ENCODE peak calls at places on chromosomes 2 and 18, in six cellular contexts. M is AG04450, I is IMR-90, T is A549, Z is endothelial cell of umbilical vein, V is HCT116. U is an unnamed sample.

GRCh38 chr2:18378020-18378653 is 182.3 kb downstream of the RDH14 start:
- DNase-seq in M (no peak), I (peak), T (peak), Z (peak), V (peak), U (no peak)

GRCh38 chr2:104758199-104758620 is 95.7 kb upstream of the POU3F3 start:
- DNase-seq in M (no peak), I (no peak), T (no peak), Z (no peak), V (no peak), U (peak)

GRCh38 chr2:191051825-191052778 is 38.1 kb upstream of the STAT1 start:
- DNase-seq in M (no peak), I (peak), T (peak), Z (peak), V (peak), U (no peak)

GRCh38 chr18:69897397-69898108 is 50.1 kb downstream of the CD226 start:
- DNase-seq in M (no peak), I (no peak), T (no peak), Z (no peak), V (no peak), U (no peak)

GRCh38 chr2:201233192-201234166 is 26.9 kb upstream of the CASP8 start:
- DNase-seq in M (no peak), I (no peak), T (peak), Z (no peak), V (peak), U (no peak)

GRCh38 chr2:175154670-175155082 is 13.3 kb downstream of the ATF2 start:
- DNase-seq in M (peak), I (peak), T (peak), Z (no peak), V (peak), U (no peak)

GRCh38 chr2:229931241-229931640 is 8.9 kb downstream of the FBXO36 start:
- DNase-seq in M (no peak), I (no peak), T (no peak), Z (no peak), V (no peak), U (no peak)

GRCh38 chr2:55365303-55365702 is 54.4 kb downstream of the CCDC88A start:
- DNase-seq in M (no peak), I (peak), T (no peak), Z (peak), V (no peak), U (no peak)

GRCh38 chr2:31522742-31523141 is 58.0 kb downstream of the SRD5A2 start:
- DNase-seq in M (no peak), I (no peak), T (no peak), Z (no peak), V (no peak), U (no peak)

GRCh38 chr2:233990261-233990798 is 60.2 kb upstream of the SPP2 start:
- DNase-seq in M (no peak), I (no peak), T (no peak), Z (no peak), V (no peak), U (no peak)

GRCh38 chr18:46768166-46768921 is 11.5 kb upstream of the ST8SIA5 start:
- DNase-seq in M (no peak), I (no peak), T (no peak), Z (no peak), V (no peak), U (no peak)

GRCh38 chr2:95372845-95373244 is 29.7 kb upstream of the FAHD2A start:
- DNase-seq in M (no peak), I (no peak), T (no peak), Z (no peak), V (no peak), U (peak)

GRCh38 chr2:174482854-174483253 is 4.0 kb downstream of the GPR155 start:
- DNase-seq in M (no peak), I (no peak), T (no peak), Z (no peak), V (no peak), U (no peak)

GRCh38 chr18:26747131-26747475 is 118.4 kb downstream of the AQP4 start:
- DNase-seq in M (no peak), I (no peak), T (peak), Z (no peak), V (no peak), U (no peak)

GRCh38 chr2:142824756-142825155 is 52.7 kb upstream of the KYNU start:
- DNase-seq in M (no peak), I (peak), T (no peak), Z (peak), V (no peak), U (no peak)

GRCh38 chr2:63871864-63872263 is 30.2 kb downstream of the UGP2 start:
- DNase-seq in M (no peak), I (peak), T (no peak), Z (peak), V (no peak), U (no peak)

GRCh38 chr18:48990497-48991298 is 39.9 kb upstream of the SMAD7 start:
- DNase-seq in M (no peak), I (peak), T (peak), Z (no peak), V (no peak), U (peak)

GRCh38 chr2:26614205-26615128 is 26.7 kb downstream of the CIB4 start:
- DNase-seq in M (no peak), I (no peak), T (no peak), Z (no peak), V (no peak), U (peak)

GRCh38 chr18:75779450-75779849 is 351.9 kb upstream of the SMIM21 start:
- DNase-seq in M (no peak), I (no peak), T (no peak), Z (no peak), V (no peak), U (no peak)

GRCh38 chr2:127193164-127193947 is 26.7 kb downstream of the CYP27C1 start:
- DNase-seq in M (no peak), I (peak), T (no peak), Z (no peak), V (no peak), U (no peak)

GRCh38 chr18:58205087-58205779 is 161.2 kb downstream of the NEDD4L start:
- DNase-seq in M (no peak), I (peak), T (no peak), Z (no peak), V (no peak), U (no peak)

GRCh38 chr2:8543412-8544167 is 138.3 kb upstream of the ID2 start:
- DNase-seq in M (peak), I (peak), T (no peak), Z (no peak), V (no peak), U (peak)

GRCh38 chr18:80105369-80106167 is 3.5 kb upstream of the ADNP2 start:
- DNase-seq in M (no peak), I (no peak), T (no peak), Z (no peak), V (no peak), U (no peak)

GRCh38 chr2:103003750-103004250 is 242.0 kb downstream of the TMEM182 start:
- DNase-seq in M (no peak), I (no peak), T (no peak), Z (no peak), V (no peak), U (no peak)

GRCh38 chr2:27023740-27024139 is 9.0 kb upstream of the TMEM214 start:
- DNase-seq in M (no peak), I (no peak), T (no peak), Z (no peak), V (no peak), U (no peak)

GRCh38 chr2:162704496-162704895 is 134.1 kb downstream of the KCNH7 start:
- DNase-seq in M (no peak), I (no peak), T (no peak), Z (no peak), V (no peak), U (no peak)

GRCh38 chr2:189581354-189582139 is 961 bp upstream of the SLC40A1 start:
- DNase-seq in M (no peak), I (no peak), T (no peak), Z (no peak), V (no peak), U (no peak)

GRCh38 chr2:71894266-71894665 is 253.4 kb downstream of the CYP26B1 start:
- DNase-seq in M (no peak), I (no peak), T (no peak), Z (no peak), V (no peak), U (peak)

GRCh38 chr2:49222975-49223528 is 68.7 kb upstream of the FSHR start:
- DNase-seq in M (no peak), I (no peak), T (no peak), Z (no peak), V (no peak), U (no peak)

GRCh38 chr2:73074110-73075069 is 2.9 kb upstream of the SFXN5 start:
- DNase-seq in M (no peak), I (no peak), T (no peak), Z (no peak), V (no peak), U (no peak)

GRCh38 chr2:228535396-228535795 is 353.9 kb upstream of the SPHKAP start:
- DNase-seq in M (no peak), I (no peak), T (peak), Z (no peak), V (peak), U (no peak)

GRCh38 chr2:196640031-196640548 is 575 bp downstream of the CCDC150 start:
- DNase-seq in M (no peak), I (no peak), T (no peak), Z (no peak), V (no peak), U (no peak)
- TF ChIP-seq CTCF in M (no peak), I (no peak), T (no peak), Z (no peak), V (no peak), U (no peak)

GRCh38 chr2:97661927-97662326 is 1.9 kb downstream of the ACTR1B start:
- DNase-seq in M (no peak), I (no peak), T (no peak), Z (no peak), V (no peak), U (no peak)
- H3K4me3 ChIP-seq in M (peak), I (no peak), T (no peak), Z (no peak), V (peak), U (peak)

GRCh38 chr2:235727891-235728380 is 234.1 kb downstream of the AGAP1 start:
- DNase-seq in M (no peak), I (no peak), T (no peak), Z (no peak), V (no peak), U (no peak)
- H3K27ac ChIP-seq in M (no peak), I (no peak), T (no peak), Z (no peak), V (no peak), U (no peak)

DNA sequence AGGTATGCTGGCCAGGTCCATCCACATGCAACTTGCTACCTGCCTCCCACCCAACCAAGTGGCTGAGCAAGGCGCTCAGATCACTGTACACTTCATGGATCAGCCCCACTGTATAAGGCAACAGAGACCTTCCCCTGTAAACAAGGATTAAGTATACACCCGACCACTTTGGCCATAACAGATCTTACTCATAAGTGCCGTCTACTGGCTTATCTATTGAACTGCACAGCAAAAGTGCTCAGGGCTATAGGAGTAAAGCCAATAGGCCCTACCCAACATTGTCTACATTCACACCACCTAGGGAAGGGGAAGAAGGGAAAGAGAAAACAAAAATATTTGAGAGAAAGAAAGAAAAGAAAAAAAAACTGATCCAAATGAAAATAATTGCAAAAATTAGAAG is 663.9 kb upstream of the LRRTM1 start:
- DNase-seq in M (no peak), I (no peak), T (no peak), Z (no peak), V (no peak), U (no peak)
- TF ChIP-seq CTCF in M (no peak), I (no peak), T (no peak), Z (no peak), V (peak), U (no peak)

U was measured in coronary artery.